ENCODE peak calls at places on chromosome 9, in ten cellular contexts. R, Z, G, D, U, I, K, F, J and P are unnamed samples.

GRCh38 chr9:92332577-92333287 is 7.0 kb downstream of the CENPP start:
- DNase-seq in F (no peak), K (no peak), J (no peak), U (no peak), R (no peak), Z (no peak), G (no peak), I (no peak), D (no peak), P (no peak)

GRCh38 chr9:2613730-2614271 is 7.8 kb upstream of the VLDLR start:
- DNase-seq in K (peak), R (no peak), F (no peak), D (no peak), I (no peak), J (no peak), Z (no peak), U (no peak), G (no peak), P (no peak)

GRCh38 chr9:92749071-92749933 is 15.3 kb downstream of the BICD2 start:
- DNase-seq in K (peak), U (no peak), Z (no peak), R (no peak), I (peak), D (no peak), G (no peak), J (no peak), F (no peak), P (no peak)

GRCh38 chr9:110769667-110770066 is 101.1 kb downstream of the MUSK start:
- DNase-seq in U (no peak), J (no peak), K (no peak), I (no peak), D (no peak), F (no peak), Z (no peak), G (no peak), R (no peak), P (no peak)

GRCh38 chr9:114850871-114851270 is 45.0 kb upstream of the TNFSF15 start:
- DNase-seq in U (no peak), J (no peak), K (peak), R (no peak), Z (no peak), F (no peak), I (no peak), G (no peak), D (no peak), P (no peak)

GRCh38 chr9:132506907-132507669 is 75.3 kb upstream of the BARHL1 start:
- DNase-seq in R (no peak), K (no peak), I (no peak), F (no peak), U (no peak), D (no peak), Z (no peak), J (no peak), G (no peak), P (no peak)

GRCh38 chr9:83986765-83987401 is 6.3 kb downstream of the RMI1 start:
- DNase-seq in K (no peak), G (no peak), I (no peak), R (no peak), U (no peak), F (no peak), J (no peak), Z (peak), D (no peak), P (no peak)

GRCh38 chr9:134730011-134730760 is 88.6 kb downstream of the COL5A1 start:
- DNase-seq in U (no peak), J (no peak), D (peak), K (no peak), R (no peak), F (no peak), I (no peak), G (no peak), Z (no peak), P (no peak)

GRCh38 chr9:96858018-96858573 is 3.8 kb upstream of the ZNF782 start:
- DNase-seq in Z (no peak), F (no peak), D (no peak), U (no peak), K (no peak), J (no peak), R (no peak), G (peak), I (no peak), P (no peak)